ENCODE peak calls at places on chromosomes 2 and 18, in four cellular contexts. G is IMR-90, X is A549, I is psoas muscle. M is an unnamed sample.

GRCh38 chr2:28436525-28437051 is 43.9 kb downstream of the FOSL2 start:
- DNase-seq in G (no peak), X (peak), I (no peak), M (no peak)

GRCh38 chr2:133040175-133040574 is 370.2 kb upstream of the LYPD1 start:
- DNase-seq in G (peak), X (no peak), I (no peak), M (no peak)

GRCh38 chr2:98551316-98551715 is 57.0 kb downstream of the COA5 start:
- DNase-seq in G (no peak), X (no peak), I (no peak), M (no peak)

GRCh38 chr2:216829533-216829932 is 30.3 kb downstream of the TNP1 start:
- DNase-seq in G (peak), X (no peak), I (peak), M (no peak)

GRCh38 chr2:222572761-222573174 is 83.1 kb downstream of the FARSB start:
- DNase-seq in G (peak), X (peak), I (no peak), M (no peak)

GRCh38 chr2:239300242-239300641 is 100.6 kb downstream of the HDAC4 start:
- DNase-seq in G (no peak), X (no peak), I (no peak), M (no peak)

GRCh38 chr2:216392018-216392562 is 19.8 kb upstream of the MARCHF4 start:
- DNase-seq in G (no peak), X (no peak), I (no peak), M (no peak)

GRCh38 chr2:169119117-169119770 is 49.9 kb downstream of the DHRS9 start:
- DNase-seq in G (no peak), X (no peak), I (no peak), M (no peak)

GRCh38 chr2:37653805-37654378 is 17.6 kb downstream of the CDC42EP3 start:
- DNase-seq in G (no peak), X (no peak), I (peak), M (peak)

GRCh38 chr2:43171789-43172188 is 54.6 kb downstream of the ZFP36L2 start:
- DNase-seq in G (peak), X (no peak), I (no peak), M (no peak)

GRCh38 chr2:191222952-191223351 is 22.3 kb upstream of the MYO1B start:
- DNase-seq in G (no peak), X (no peak), I (no peak), M (no peak)

GRCh38 chr2:55420244-55420713 is 623 bp upstream of the CCDC88A start:
- DNase-seq in G (no peak), X (no peak), I (no peak), M (no peak)

GRCh38 chr2:45734336-45734735 is 82.9 kb downstream of the PRKCE start:
- DNase-seq in G (no peak), X (no peak), I (no peak), M (no peak)

GRCh38 chr18:69353023-69353422 is 47.7 kb upstream of the DOK6 start:
- DNase-seq in G (no peak), X (no peak), I (no peak), M (no peak)

GRCh38 chr2:192437653-192438052 is 242.9 kb upstream of the TMEFF2 start:
- DNase-seq in G (no peak), X (no peak), I (no peak), M (no peak)

GRCh38 chr2:168920504-168921157 is 19.5 kb downstream of the G6PC2 start:
- DNase-seq in G (peak), X (peak), I (no peak), M (no peak)

GRCh38 chr2:54673501-54673998 is 49.9 kb upstream of the EML6 start:
- DNase-seq in G (no peak), X (no peak), I (peak), M (no peak)

GRCh38 chr2:135820003-135820618 is 16.9 kb downstream of the LCT start:
- DNase-seq in G (peak), X (no peak), I (no peak), M (peak)

GRCh38 chr2:241933175-241933911 is 63.8 kb downstream of the RTP5 start:
- DNase-seq in G (no peak), X (no peak), I (no peak), M (no peak)

GRCh38 chr2:173982918-173983317 is 17.7 kb upstream of the SP3 start:
- DNase-seq in G (peak), X (peak), I (no peak), M (no peak)

GRCh38 chr2:29751390-29751789 is 170.0 kb downstream of the ALK start:
- DNase-seq in G (no peak), X (no peak), I (no peak), M (no peak)

GRCh38 chr2:223590964-223591363 is 11.2 kb downstream of the SCG2 start:
- DNase-seq in G (peak), X (no peak), I (no peak), M (no peak)

GRCh38 chr18:6571239-6571602 is 156.5 kb upstream of the L3MBTL4 start:
- DNase-seq in G (no peak), X (no peak), I (no peak), M (no peak)

GRCh38 chr2:167212054-167212648 is 323.9 kb downstream of the XIRP2 start:
- DNase-seq in G (peak), X (peak), I (no peak), M (no peak)

GRCh38 chr18:63949068-63949737 is at the start of gene HMSD:
- DNase-seq in G (no peak), X (peak), I (no peak), M (no peak)

GRCh38 chr2:222701709-222702108 is 30.3 kb downstream of the MOGAT1 start:
- DNase-seq in G (no peak), X (no peak), I (no peak), M (no peak)

GRCh38 chr18:77022116-77022515 is 110.5 kb downstream of the MBP start:
- DNase-seq in G (no peak), X (no peak), I (no peak), M (no peak)

GRCh38 chr18:39732918-39733317 is 2167.3 kb upstream of the CELF4 start:
- DNase-seq in G (no peak), X (peak), I (no peak), M (no peak)

DNA sequence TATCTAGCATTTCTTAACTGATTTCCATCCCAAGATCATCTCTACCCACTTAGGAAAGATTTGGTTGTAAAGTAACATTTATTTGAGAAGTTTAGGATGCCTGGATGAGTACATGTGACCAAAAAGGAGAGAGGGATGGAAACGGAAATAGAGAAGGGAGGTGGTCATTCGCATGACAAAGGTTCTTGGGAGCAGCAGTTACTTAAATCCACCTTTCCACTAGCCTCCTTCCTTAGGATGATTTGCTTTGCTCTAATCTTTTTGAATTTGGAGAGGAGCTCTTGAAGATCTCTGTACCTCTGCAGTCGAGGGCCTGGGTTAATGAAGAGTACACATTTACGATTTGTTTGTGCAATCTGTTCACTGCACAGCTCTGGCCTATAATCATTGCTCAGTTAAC is 623.5 kb downstream of the EPHA4 start:
- DNase-seq in G (no peak), X (no peak), I (no peak), M (no peak)
- H3K4me3 ChIP-seq in G (no peak), X (no peak), I (no peak), M (no peak)

DNA sequence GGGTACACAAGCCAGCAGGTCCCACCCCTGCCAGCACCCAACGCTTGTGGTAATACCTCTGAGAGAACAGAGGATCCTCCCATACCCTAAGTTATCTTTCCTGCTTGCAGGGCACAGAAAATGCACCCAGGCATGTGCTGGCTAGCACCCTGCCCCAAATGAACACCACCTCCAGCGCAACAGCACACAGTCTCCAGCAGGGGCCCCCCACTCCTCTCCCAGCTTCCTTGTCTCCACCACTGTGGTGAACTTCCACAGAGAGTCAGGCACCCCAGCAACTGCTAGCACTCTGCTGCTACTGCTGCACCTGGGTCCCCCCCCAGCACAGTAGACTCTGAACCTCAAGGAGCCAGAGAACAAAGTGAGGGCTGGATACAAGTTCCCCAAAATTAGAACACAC is 216.8 kb upstream of the CNTNAP5 start:
- DNase-seq in G (no peak), X (no peak), I (no peak), M (no peak)
- TF ChIP-seq CTCF in G (no peak), X (no peak), I (no peak), M (no peak)

DNA sequence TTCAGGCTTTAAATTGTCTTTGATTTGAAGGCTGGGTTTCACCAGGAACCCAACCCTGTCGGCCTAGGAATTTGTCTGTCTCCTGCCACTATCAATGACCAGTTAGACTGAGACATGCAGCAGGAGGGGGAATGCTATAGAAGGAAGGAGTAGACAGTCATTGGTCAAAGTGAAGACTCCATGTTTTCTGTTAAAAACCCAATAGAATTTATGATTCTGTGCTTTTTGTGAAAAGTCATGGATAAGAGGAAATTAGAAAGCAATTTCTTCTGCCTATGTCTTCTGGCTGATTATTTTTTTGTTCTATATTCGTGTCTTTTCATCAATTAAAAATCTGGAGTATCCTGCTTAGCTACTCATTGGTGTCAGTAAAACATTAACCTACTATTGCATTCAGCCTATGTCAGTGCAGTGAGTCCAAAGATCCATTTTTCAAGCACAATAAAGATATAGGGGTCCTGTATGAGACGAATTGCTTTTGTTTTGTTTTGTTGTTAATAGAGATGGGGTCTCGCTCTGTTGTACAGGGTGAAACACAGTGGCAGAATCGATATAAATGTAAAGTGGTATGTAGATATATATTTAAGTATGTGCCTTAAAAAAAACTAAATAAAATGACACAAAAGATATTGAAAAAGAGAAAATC is 7.9 kb upstream of the KYNU start:
- DNase-seq in G (no peak), X (peak), I (no peak), M (no peak)
- H3K4me3 ChIP-seq in G (no peak), X (no peak), I (no peak), M (peak)

DNA sequence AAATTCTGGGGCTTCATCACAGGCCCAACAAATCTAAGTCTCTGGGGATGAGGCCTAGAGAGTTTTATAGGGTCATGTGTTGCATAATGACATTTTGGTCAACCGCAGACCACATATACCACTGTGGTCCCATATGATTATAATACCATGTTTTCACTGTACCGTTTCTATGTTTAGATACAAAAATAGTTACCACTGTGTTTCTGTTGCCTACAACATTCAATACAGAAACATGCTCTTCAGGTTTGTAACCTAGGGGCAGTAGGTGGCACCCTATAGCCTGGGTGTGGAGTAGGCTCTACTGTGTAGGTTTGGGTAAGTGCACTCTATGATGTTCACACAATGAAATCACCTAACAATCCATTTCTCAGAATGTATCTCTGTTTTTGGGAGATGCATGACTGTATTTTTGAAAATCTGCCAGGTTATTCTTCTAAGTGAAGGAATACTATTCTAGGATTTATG is 485.2 kb downstream of the PTPRM start:
- DNase-seq in G (peak), X (peak), I (no peak), M (no peak)
- TF ChIP-seq CTCF in G (no peak), X (peak), I (no peak), M (no peak)